ENCODE peak calls at places on chromosome 14, in five cellular contexts. One of them, this sample, is unnamed.

GRCh38 chr14:64721899-64722298 is 17.7 kb downstream of the PLEKHG3 start:
- DNase-seq in neural progenitor cell: no peak
- DNase-seq in thoracic aorta: no peak
- DNase-seq in cardiac muscle cell: no peak
- DNase-seq in stomach: no peak
- DNase-seq in this sample: no peak

GRCh38 chr14:39766397-39767000 is 334.3 kb upstream of the FBXO33 start:
- DNase-seq in neural progenitor cell: no peak
- DNase-seq in thoracic aorta: no peak
- DNase-seq in cardiac muscle cell: no peak
- DNase-seq in stomach: no peak
- DNase-seq in this sample: no peak

GRCh38 chr14:33938131-33938949 is 12.5 kb downstream of the EGLN3 start:
- DNase-seq in neural progenitor cell: peak
- DNase-seq in thoracic aorta: no peak
- DNase-seq in cardiac muscle cell: peak
- DNase-seq in stomach: peak
- DNase-seq in this sample: peak

GRCh38 chr14:53670701-53671100 is 285.9 kb downstream of the BMP4 start:
- DNase-seq in neural progenitor cell: no peak
- DNase-seq in thoracic aorta: no peak
- DNase-seq in cardiac muscle cell: peak
- DNase-seq in stomach: no peak
- DNase-seq in this sample: no peak

GRCh38 chr14:32121948-32122347 is 44.8 kb downstream of the ARHGAP5 start:
- DNase-seq in neural progenitor cell: no peak
- DNase-seq in thoracic aorta: no peak
- DNase-seq in cardiac muscle cell: no peak
- DNase-seq in stomach: no peak
- DNase-seq in this sample: no peak

GRCh38 chr14:27623782-27624181 is 1025.9 kb upstream of the NOVA1 start:
- DNase-seq in neural progenitor cell: no peak
- DNase-seq in thoracic aorta: no peak
- DNase-seq in cardiac muscle cell: no peak
- DNase-seq in stomach: no peak
- DNase-seq in this sample: no peak

GRCh38 chr14:75153295-75153694 is 23.1 kb downstream of the TMED10 start:
- DNase-seq in neural progenitor cell: peak
- DNase-seq in thoracic aorta: no peak
- DNase-seq in cardiac muscle cell: no peak
- DNase-seq in stomach: no peak
- DNase-seq in this sample: no peak

GRCh38 chr14:49892301-49892635 is 614 bp upstream of the ARF6 start:
- DNase-seq in neural progenitor cell: no peak
- DNase-seq in thoracic aorta: peak
- DNase-seq in cardiac muscle cell: peak
- DNase-seq in stomach: peak
- DNase-seq in this sample: peak

GRCh38 chr14:72961579-72962335 is 35.5 kb downstream of the DCAF4 start:
- DNase-seq in neural progenitor cell: no peak
- DNase-seq in thoracic aorta: no peak
- DNase-seq in cardiac muscle cell: no peak
- DNase-seq in stomach: no peak
- DNase-seq in this sample: no peak

GRCh38 chr14:103209054-103209453 is 85.8 kb downstream of the TNFAIP2 start:
- DNase-seq in neural progenitor cell: no peak
- DNase-seq in thoracic aorta: no peak
- DNase-seq in cardiac muscle cell: no peak
- DNase-seq in stomach: no peak
- DNase-seq in this sample: no peak

GRCh38 chr14:43003845-43004244 is 1397.2 kb downstream of the LRFN5 start:
- DNase-seq in neural progenitor cell: peak
- DNase-seq in thoracic aorta: no peak
- DNase-seq in cardiac muscle cell: peak
- DNase-seq in stomach: no peak
- DNase-seq in this sample: no peak

GRCh38 chr14:45716506-45716905 is 463.5 kb upstream of the MIS18BP1 start:
- DNase-seq in neural progenitor cell: peak
- DNase-seq in thoracic aorta: no peak
- DNase-seq in cardiac muscle cell: no peak
- DNase-seq in stomach: no peak
- DNase-seq in this sample: no peak

GRCh38 chr14:67934087-67934486 is 114.5 kb downstream of the RAD51B start:
- DNase-seq in neural progenitor cell: peak
- DNase-seq in thoracic aorta: no peak
- DNase-seq in cardiac muscle cell: peak
- DNase-seq in stomach: no peak
- DNase-seq in this sample: no peak

GRCh38 chr14:77979666-77980351 is 179.9 kb downstream of the ADCK1 start:
- DNase-seq in neural progenitor cell: peak
- DNase-seq in thoracic aorta: no peak
- DNase-seq in cardiac muscle cell: no peak
- DNase-seq in stomach: no peak
- DNase-seq in this sample: peak

GRCh38 chr14:102923201-102923919 is 897 bp downstream of the AMN start:
- DNase-seq in neural progenitor cell: peak
- DNase-seq in thoracic aorta: no peak
- DNase-seq in cardiac muscle cell: no peak
- DNase-seq in stomach: no peak
- DNase-seq in this sample: no peak

GRCh38 chr14:44778562-44778961 is 183.2 kb downstream of the KLHL28 start:
- DNase-seq in neural progenitor cell: peak
- DNase-seq in thoracic aorta: no peak
- DNase-seq in cardiac muscle cell: peak
- DNase-seq in stomach: no peak
- DNase-seq in this sample: no peak

GRCh38 chr14:64971452-64971889 is 665 bp downstream of the RAB15 start:
- DNase-seq in neural progenitor cell: no peak
- DNase-seq in thoracic aorta: no peak
- DNase-seq in cardiac muscle cell: no peak
- DNase-seq in stomach: no peak
- DNase-seq in this sample: no peak

GRCh38 chr14:31268216-31268615 is 60.6 kb upstream of the HECTD1 start:
- DNase-seq in neural progenitor cell: no peak
- DNase-seq in thoracic aorta: no peak
- DNase-seq in cardiac muscle cell: no peak
- DNase-seq in stomach: no peak
- DNase-seq in this sample: no peak

GRCh38 chr14:20302042-20302761 is 3.5 kb downstream of the TTC5 start:
- DNase-seq in neural progenitor cell: no peak
- DNase-seq in thoracic aorta: no peak
- DNase-seq in cardiac muscle cell: peak
- DNase-seq in stomach: no peak
- DNase-seq in this sample: no peak

GRCh38 chr14:85607571-85608219 is 77.8 kb downstream of the FLRT2 start:
- DNase-seq in neural progenitor cell: no peak
- DNase-seq in thoracic aorta: no peak
- DNase-seq in cardiac muscle cell: peak
- DNase-seq in stomach: no peak
- DNase-seq in this sample: no peak

GRCh38 chr14:79369359-79370332 is 841.7 kb downstream of the DIO2 start:
- DNase-seq in neural progenitor cell: no peak
- DNase-seq in thoracic aorta: no peak
- DNase-seq in cardiac muscle cell: peak
- DNase-seq in stomach: no peak
- DNase-seq in this sample: no peak

GRCh38 chr14:91040545-91040944 is 19.9 kb downstream of the RPS6KA5 start:
- DNase-seq in neural progenitor cell: no peak
- DNase-seq in thoracic aorta: no peak
- DNase-seq in cardiac muscle cell: no peak
- DNase-seq in stomach: no peak
- DNase-seq in this sample: no peak

GRCh38 chr14:30410986-30411385 is 148.0 kb upstream of the G2E3 start:
- DNase-seq in neural progenitor cell: no peak
- DNase-seq in thoracic aorta: no peak
- DNase-seq in cardiac muscle cell: no peak
- DNase-seq in stomach: no peak
- DNase-seq in this sample: no peak

GRCh38 chr14:103377522-103378041 is 7.6 kb upstream of the MARK3 start:
- DNase-seq in neural progenitor cell: no peak
- DNase-seq in thoracic aorta: no peak
- DNase-seq in cardiac muscle cell: no peak
- DNase-seq in stomach: no peak
- DNase-seq in this sample: no peak

GRCh38 chr14:39491134-39491541 is 58.9 kb upstream of the FBXO33 start:
- DNase-seq in neural progenitor cell: peak
- DNase-seq in thoracic aorta: no peak
- DNase-seq in cardiac muscle cell: peak
- DNase-seq in stomach: no peak
- DNase-seq in this sample: no peak

GRCh38 chr14:26867171-26867757 is 269.4 kb upstream of the NOVA1 start:
- DNase-seq in neural progenitor cell: peak
- DNase-seq in thoracic aorta: no peak
- DNase-seq in cardiac muscle cell: no peak
- DNase-seq in stomach: no peak
- DNase-seq in this sample: no peak

GRCh38 chr14:64728106-64728505 is 23.9 kb downstream of the PLEKHG3 start:
- DNase-seq in neural progenitor cell: no peak
- DNase-seq in thoracic aorta: no peak
- DNase-seq in cardiac muscle cell: no peak
- DNase-seq in stomach: no peak
- DNase-seq in this sample: no peak

GRCh38 chr14:49982522-49982951 is 89.7 kb downstream of the ARF6 start:
- DNase-seq in neural progenitor cell: no peak
- DNase-seq in thoracic aorta: no peak
- DNase-seq in cardiac muscle cell: peak
- DNase-seq in stomach: no peak
- DNase-seq in this sample: peak

GRCh38 chr14:58362798-58363412 is 32.8 kb upstream of the TOMM20L start:
- DNase-seq in neural progenitor cell: peak
- DNase-seq in thoracic aorta: no peak
- DNase-seq in cardiac muscle cell: peak
- DNase-seq in stomach: no peak
- DNase-seq in this sample: no peak

GRCh38 chr14:28742171-28742846 is 24.3 kb upstream of the FOXG1 start:
- DNase-seq in neural progenitor cell: no peak
- DNase-seq in thoracic aorta: no peak
- DNase-seq in cardiac muscle cell: no peak
- DNase-seq in stomach: no peak
- DNase-seq in this sample: no peak

GRCh38 chr14:102827716-102828115 is 50.5 kb downstream of the TRAF3 start:
- DNase-seq in neural progenitor cell: no peak
- DNase-seq in thoracic aorta: no peak
- DNase-seq in cardiac muscle cell: no peak
- DNase-seq in stomach: no peak
- DNase-seq in this sample: no peak

GRCh38 chr14:57068511-57068910 is 200.2 kb downstream of the EXOC5 start:
- DNase-seq in neural progenitor cell: peak
- DNase-seq in thoracic aorta: no peak
- DNase-seq in cardiac muscle cell: no peak
- DNase-seq in stomach: no peak
- DNase-seq in this sample: no peak

GRCh38 chr14:57066887-57067513 is 201.7 kb downstream of the EXOC5 start:
- DNase-seq in neural progenitor cell: peak
- DNase-seq in thoracic aorta: no peak
- DNase-seq in cardiac muscle cell: peak
- DNase-seq in stomach: peak
- DNase-seq in this sample: no peak

GRCh38 chr14:57071639-57072038 is 197.1 kb downstream of the EXOC5 start:
- DNase-seq in neural progenitor cell: peak
- DNase-seq in thoracic aorta: no peak
- DNase-seq in cardiac muscle cell: no peak
- DNase-seq in stomach: no peak
- DNase-seq in this sample: no peak

GRCh38 chr14:57069702-57070101 is 199.0 kb downstream of the EXOC5 start:
- DNase-seq in neural progenitor cell: no peak
- DNase-seq in thoracic aorta: no peak
- DNase-seq in cardiac muscle cell: no peak
- DNase-seq in stomach: no peak
- DNase-seq in this sample: no peak

GRCh38 chr14:57066463-57066862 is 202.2 kb downstream of the EXOC5 start:
- DNase-seq in neural progenitor cell: no peak
- DNase-seq in thoracic aorta: no peak
- DNase-seq in cardiac muscle cell: no peak
- DNase-seq in stomach: no peak
- DNase-seq in this sample: no peak
- TF ChIP-seq CTCF in neural progenitor cell: no peak
- TF ChIP-seq CTCF in thoracic aorta: no peak
- TF ChIP-seq CTCF in cardiac muscle cell: no peak
- TF ChIP-seq CTCF in stomach: no peak
- TF ChIP-seq CTCF in this sample: no peak

GRCh38 chr14:69355155-69355954 is 42.7 kb downstream of the ERH start:
- DNase-seq in neural progenitor cell: no peak
- DNase-seq in thoracic aorta: no peak
- DNase-seq in cardiac muscle cell: no peak
- DNase-seq in stomach: no peak
- DNase-seq in this sample: peak
- H3K27ac ChIP-seq in neural progenitor cell: no peak
- H3K27ac ChIP-seq in thoracic aorta: peak
- H3K27ac ChIP-seq in cardiac muscle cell: no peak
- H3K27ac ChIP-seq in stomach: peak
- H3K27ac ChIP-seq in this sample: peak

DNA sequence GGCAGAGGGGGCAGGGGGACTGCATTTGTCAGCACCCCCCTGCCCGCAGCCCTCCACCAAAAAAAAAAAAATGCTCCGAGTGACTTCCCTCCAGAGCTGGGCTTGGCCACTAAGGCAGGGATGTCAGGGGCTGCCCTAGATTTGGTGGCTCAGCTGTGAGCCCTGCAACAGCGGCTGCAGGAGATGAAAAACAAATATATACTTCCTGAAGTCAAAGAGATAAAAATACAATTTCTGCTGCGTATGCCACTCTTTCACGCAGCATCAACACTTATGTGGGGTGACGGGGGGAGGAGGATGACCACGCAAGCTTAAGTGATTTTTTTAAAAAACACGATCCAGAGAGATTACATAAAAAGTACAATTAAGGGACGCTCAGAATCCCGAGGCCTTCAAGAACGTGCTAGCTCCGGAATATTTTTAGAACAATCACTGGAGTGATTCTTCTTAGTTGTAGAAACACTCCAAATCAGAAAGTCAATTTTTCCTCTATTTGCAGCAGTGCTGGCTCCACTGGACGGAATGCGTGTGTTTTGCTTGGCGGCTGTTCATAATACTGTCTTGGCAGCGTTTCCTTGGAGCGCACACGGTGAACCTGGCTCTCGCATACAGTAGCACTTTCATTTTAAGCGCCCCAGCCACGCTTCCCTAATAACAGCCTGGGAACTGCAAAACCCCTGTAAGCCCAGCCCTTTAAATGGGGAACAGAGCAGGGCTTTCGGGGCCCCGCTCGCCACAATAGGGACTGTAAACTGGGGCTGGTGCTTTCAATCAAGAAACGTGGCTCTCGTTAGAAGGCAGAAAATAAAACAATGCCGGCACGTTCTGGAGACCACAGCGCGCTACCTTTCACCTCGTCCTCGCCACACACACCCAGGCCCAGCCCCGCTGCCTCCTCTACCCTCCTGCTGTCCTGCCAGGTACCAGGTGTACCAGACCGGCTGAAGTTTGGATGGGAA is 80.1 kb downstream of the BCL11B start:
- DNase-seq in neural progenitor cell: no peak
- DNase-seq in thoracic aorta: no peak
- DNase-seq in cardiac muscle cell: peak
- DNase-seq in stomach: peak
- DNase-seq in this sample: peak
- H3K4me3 ChIP-seq in neural progenitor cell: no peak
- H3K4me3 ChIP-seq in thoracic aorta: peak
- H3K4me3 ChIP-seq in cardiac muscle cell: no peak
- H3K4me3 ChIP-seq in stomach: peak
- H3K4me3 ChIP-seq in this sample: peak

GRCh38 chr14:21852061-21852664 is 178.5 kb upstream of the OR4E1 start:
- DNase-seq in neural progenitor cell: peak
- DNase-seq in thoracic aorta: no peak
- DNase-seq in cardiac muscle cell: peak
- DNase-seq in stomach: peak
- DNase-seq in this sample: no peak
- TF ChIP-seq CTCF in neural progenitor cell: peak
- TF ChIP-seq CTCF in thoracic aorta: no peak
- TF ChIP-seq CTCF in cardiac muscle cell: peak
- TF ChIP-seq CTCF in stomach: peak
- TF ChIP-seq CTCF in this sample: peak